ENCODE peak calls at places on chromosomes 12 and 14, in six cellular contexts. One of them, this sample, is unnamed.

GRCh38 chr12:99985129-99985570 is 414 bp upstream of the ANKS1B start:
- DNase-seq in ACHN: no peak
- DNase-seq in stimulated activated naive CD4-positive, alpha-beta T cell: no peak
- DNase-seq in tibial artery: no peak
- DNase-seq in activated CD8-positive, alpha-beta memory T cell treated with anti-CD3 and anti-CD28 coated beads, Interleukin-2, amount 50 U/mL, for 4 hours: no peak
- DNase-seq in non-pigmented ciliary epithelial cell: no peak
- DNase-seq in this sample: no peak

GRCh38 chr12:98594050-98594853 is 766 bp downstream of the SLC25A3 start:
- DNase-seq in ACHN: peak; percentile 37
- DNase-seq in stimulated activated naive CD4-positive, alpha-beta T cell: peak; percentile 31
- DNase-seq in tibial artery: peak; percentile 50
- DNase-seq in activated CD8-positive, alpha-beta memory T cell treated with anti-CD3 and anti-CD28 coated beads, Interleukin-2, amount 50 U/mL, for 4 hours: peak; percentile 41
- DNase-seq in non-pigmented ciliary epithelial cell: no peak
- DNase-seq in this sample: no peak

GRCh38 chr12:93429448-93429847 is 12.3 kb downstream of the UBE2N start:
- DNase-seq in ACHN: no peak
- DNase-seq in stimulated activated naive CD4-positive, alpha-beta T cell: no peak
- DNase-seq in tibial artery: no peak
- DNase-seq in activated CD8-positive, alpha-beta memory T cell treated with anti-CD3 and anti-CD28 coated beads, Interleukin-2, amount 50 U/mL, for 4 hours: no peak
- DNase-seq in non-pigmented ciliary epithelial cell: no peak
- DNase-seq in this sample: no peak

GRCh38 chr12:91109148-91109564 is 2.1 kb downstream of the LUM start:
- DNase-seq in ACHN: peak; percentile 72
- DNase-seq in stimulated activated naive CD4-positive, alpha-beta T cell: no peak
- DNase-seq in tibial artery: peak; percentile 72
- DNase-seq in activated CD8-positive, alpha-beta memory T cell treated with anti-CD3 and anti-CD28 coated beads, Interleukin-2, amount 50 U/mL, for 4 hours: no peak
- DNase-seq in non-pigmented ciliary epithelial cell: peak; percentile 60
- DNase-seq in this sample: no peak

GRCh38 chr14:77674931-77675330 is 32.9 kb downstream of the ALKBH1 start:
- DNase-seq in ACHN: no peak
- DNase-seq in stimulated activated naive CD4-positive, alpha-beta T cell: no peak
- DNase-seq in tibial artery: no peak
- DNase-seq in activated CD8-positive, alpha-beta memory T cell treated with anti-CD3 and anti-CD28 coated beads, Interleukin-2, amount 50 U/mL, for 4 hours: no peak
- DNase-seq in non-pigmented ciliary epithelial cell: no peak
- DNase-seq in this sample: no peak

GRCh38 chr12:27013606-27014084 is 539 bp downstream of the TM7SF3 start:
- DNase-seq in ACHN: peak; percentile 63
- DNase-seq in stimulated activated naive CD4-positive, alpha-beta T cell: no peak
- DNase-seq in tibial artery: peak; percentile 35
- DNase-seq in activated CD8-positive, alpha-beta memory T cell treated with anti-CD3 and anti-CD28 coated beads, Interleukin-2, amount 50 U/mL, for 4 hours: no peak
- DNase-seq in non-pigmented ciliary epithelial cell: no peak
- DNase-seq in this sample: no peak

GRCh38 chr14:63800651-63801385 is 52.0 kb upstream of the SYNE2 start:
- DNase-seq in ACHN: no peak
- DNase-seq in stimulated activated naive CD4-positive, alpha-beta T cell: no peak
- DNase-seq in tibial artery: no peak
- DNase-seq in activated CD8-positive, alpha-beta memory T cell treated with anti-CD3 and anti-CD28 coated beads, Interleukin-2, amount 50 U/mL, for 4 hours: no peak
- DNase-seq in non-pigmented ciliary epithelial cell: no peak
- DNase-seq in this sample: no peak

GRCh38 chr14:52852810-52853521 is 61.6 kb upstream of the GNPNAT1 start:
- DNase-seq in ACHN: no peak
- DNase-seq in stimulated activated naive CD4-positive, alpha-beta T cell: no peak
- DNase-seq in tibial artery: no peak
- DNase-seq in activated CD8-positive, alpha-beta memory T cell treated with anti-CD3 and anti-CD28 coated beads, Interleukin-2, amount 50 U/mL, for 4 hours: no peak
- DNase-seq in non-pigmented ciliary epithelial cell: no peak
- DNase-seq in this sample: no peak

GRCh38 chr12:97148941-97149559 is 242.0 kb downstream of the NEDD1 start:
- DNase-seq in ACHN: peak; percentile 57
- DNase-seq in stimulated activated naive CD4-positive, alpha-beta T cell: peak; percentile 8
- DNase-seq in tibial artery: no peak
- DNase-seq in activated CD8-positive, alpha-beta memory T cell treated with anti-CD3 and anti-CD28 coated beads, Interleukin-2, amount 50 U/mL, for 4 hours: peak; percentile 15
- DNase-seq in non-pigmented ciliary epithelial cell: no peak
- DNase-seq in this sample: no peak

GRCh38 chr12:58933068-58933681 is 12.9 kb upstream of the LRIG3 start:
- DNase-seq in ACHN: no peak
- DNase-seq in stimulated activated naive CD4-positive, alpha-beta T cell: no peak
- DNase-seq in tibial artery: no peak
- DNase-seq in activated CD8-positive, alpha-beta memory T cell treated with anti-CD3 and anti-CD28 coated beads, Interleukin-2, amount 50 U/mL, for 4 hours: no peak
- DNase-seq in non-pigmented ciliary epithelial cell: no peak
- DNase-seq in this sample: no peak